ENCODE peak calls at places on chromosomes 7 and 10, in seven cellular contexts. A is cardiac muscle cell, M is Caco-2, L is prostate gland, X is BJ, K is Panc1, N is A673. I is an unnamed sample.

GRCh38 chr7:108455833-108456677 is at the start of gene NRCAM:
- DNase-seq in A (peak), M (peak), L (no peak), X (no peak), K (no peak), N (peak), I (no peak)

GRCh38 chr7:44390701-44391100 is 65.3 kb upstream of the CAMK2B start:
- DNase-seq in A (no peak), M (no peak), L (no peak), X (no peak), K (no peak), N (no peak), I (no peak)

GRCh38 chr7:78712111-78712510 is 741.4 kb downstream of the MAGI2 start:
- DNase-seq in A (no peak), M (no peak), L (no peak), X (no peak), K (no peak), N (no peak), I (no peak)

GRCh38 chr10:132185601-132186487 is 904 bp upstream of the DPYSL4 start:
- DNase-seq in A (peak), M (peak), L (peak), X (no peak), K (no peak), N (no peak), I (no peak)

GRCh38 chr10:129253551-129254179 is 213.4 kb upstream of the MGMT start:
- DNase-seq in A (no peak), M (no peak), L (no peak), X (no peak), K (no peak), N (no peak), I (no peak)

GRCh38 chr7:123660514-123661354 is 5.1 kb downstream of the LMOD2 start:
- DNase-seq in A (no peak), M (no peak), L (no peak), X (no peak), K (no peak), N (no peak), I (no peak)

GRCh38 chr7:22814261-22815208 is 8.1 kb downstream of the TOMM7 start:
- DNase-seq in A (peak), M (no peak), L (no peak), X (no peak), K (no peak), N (no peak), I (peak)

GRCh38 chr7:34675749-34676374 is 17.8 kb downstream of the NPSR1 start:
- DNase-seq in A (peak), M (peak), L (no peak), X (no peak), K (peak), N (peak), I (no peak)

GRCh38 chr7:137715546-137715945 is 131.2 kb downstream of the DGKI start:
- DNase-seq in A (no peak), M (no peak), L (no peak), X (no peak), K (no peak), N (no peak), I (no peak)

GRCh38 chr7:54978364-54979116 is 40.3 kb upstream of the EGFR start:
- DNase-seq in A (no peak), M (no peak), L (no peak), X (no peak), K (no peak), N (no peak), I (no peak)

GRCh38 chr10:95331596-95332130 is 40.9 kb upstream of the PDLIM1 start:
- DNase-seq in A (no peak), M (peak), L (no peak), X (no peak), K (no peak), N (no peak), I (no peak)

GRCh38 chr7:107167483-107168232 is 1.1 kb upstream of the HBP1 start:
- DNase-seq in A (peak), M (peak), L (peak), X (peak), K (peak), N (peak), I (peak)

GRCh38 chr10:100518761-100519241 is 860 bp downstream of the SEC31B start:
- DNase-seq in A (peak), M (peak), L (peak), X (no peak), K (peak), N (peak), I (peak)

GRCh38 chr7:101486764-101487458 is 124.2 kb downstream of the COL26A1 start:
- DNase-seq in A (peak), M (peak), L (no peak), X (no peak), K (no peak), N (no peak), I (no peak)

GRCh38 chr10:102421645-102422585 is 1.3 kb downstream of the FBXL15 start:
- DNase-seq in A (no peak), M (peak), L (no peak), X (no peak), K (no peak), N (no peak), I (no peak)

GRCh38 chr7:108091461-108091831 is 38.7 kb downstream of the LAMB4 start:
- DNase-seq in A (no peak), M (peak), L (no peak), X (no peak), K (no peak), N (no peak), I (no peak)

GRCh38 chr10:43957267-43958070 is 308.8 kb upstream of the ZNF32 start:
- DNase-seq in A (no peak), M (no peak), L (no peak), X (no peak), K (no peak), N (no peak), I (no peak)

GRCh38 chr7:155593455-155594162 is 47.2 kb upstream of the CNPY1 start:
- DNase-seq in A (no peak), M (no peak), L (no peak), X (no peak), K (no peak), N (no peak), I (no peak)

GRCh38 chr10:22713853-22714523 is 390 bp downstream of the PIP4K2A start:
- DNase-seq in A (peak), M (no peak), L (peak), X (no peak), K (no peak), N (peak), I (no peak)

GRCh38 chr7:38630720-38631673 is at the start of gene AMPH:
- DNase-seq in A (peak), M (no peak), L (no peak), X (peak), K (no peak), N (peak), I (no peak)

GRCh38 chr10:103983367-103983911 is 16.5 kb downstream of the SLK start:
- DNase-seq in A (no peak), M (no peak), L (no peak), X (no peak), K (no peak), N (no peak), I (no peak)

GRCh38 chr10:14422431-14422830 is 91.7 kb upstream of the FRMD4A start:
- DNase-seq in A (no peak), M (no peak), L (no peak), X (no peak), K (no peak), N (no peak), I (no peak)

GRCh38 chr7:74475987-74476350 is 22.3 kb downstream of the GTF2IRD1 start:
- DNase-seq in A (no peak), M (no peak), L (no peak), X (no peak), K (no peak), N (no peak), I (no peak)

GRCh38 chr10:104080762-104081161 is 4.9 kb downstream of the COL17A1 start:
- DNase-seq in A (peak), M (peak), L (no peak), X (no peak), K (no peak), N (peak), I (no peak)

GRCh38 chr7:43674559-43675436 is 54.5 kb downstream of the COA1 start:
- DNase-seq in A (peak), M (no peak), L (no peak), X (peak), K (peak), N (peak), I (peak)

GRCh38 chr7:109003742-109004141 is 434.1 kb downstream of the DNAJB9 start:
- DNase-seq in A (peak), M (no peak), L (no peak), X (no peak), K (no peak), N (peak), I (no peak)

GRCh38 chr7:142802301-142802700 is 31.5 kb downstream of the PRSS2 start:
- DNase-seq in A (no peak), M (no peak), L (no peak), X (no peak), K (no peak), N (no peak), I (no peak)

GRCh38 chr7:49771427-49772176 is 1.8 kb upstream of the VWC2 start:
- DNase-seq in A (no peak), M (no peak), L (no peak), X (no peak), K (no peak), N (no peak), I (no peak)

GRCh38 chr7:90520484-90520883 is 51.0 kb downstream of the PTTG1IP2 start:
- DNase-seq in A (peak), M (no peak), L (no peak), X (no peak), K (no peak), N (peak), I (no peak)

GRCh38 chr10:122234416-122234815 is 36.7 kb upstream of the BTBD16 start:
- DNase-seq in A (no peak), M (no peak), L (no peak), X (no peak), K (no peak), N (no peak), I (no peak)

GRCh38 chr7:100679927-100680588 is 6.5 kb downstream of the GNB2 start:
- DNase-seq in A (peak), M (no peak), L (no peak), X (no peak), K (no peak), N (no peak), I (no peak)

GRCh38 chr10:51244308-51244707 is 170.0 kb downstream of the PRKG1 start:
- DNase-seq in A (peak), M (no peak), L (no peak), X (no peak), K (no peak), N (no peak), I (no peak)

GRCh38 chr7:151110941-151111645 is 24.8 kb downstream of the AGAP3 start:
- DNase-seq in A (peak), M (peak), L (peak), X (no peak), K (no peak), N (peak), I (no peak)

GRCh38 chr7:133535308-133535707 is 282.4 kb downstream of the EXOC4 start:
- DNase-seq in A (no peak), M (no peak), L (no peak), X (no peak), K (no peak), N (no peak), I (no peak)

DNA sequence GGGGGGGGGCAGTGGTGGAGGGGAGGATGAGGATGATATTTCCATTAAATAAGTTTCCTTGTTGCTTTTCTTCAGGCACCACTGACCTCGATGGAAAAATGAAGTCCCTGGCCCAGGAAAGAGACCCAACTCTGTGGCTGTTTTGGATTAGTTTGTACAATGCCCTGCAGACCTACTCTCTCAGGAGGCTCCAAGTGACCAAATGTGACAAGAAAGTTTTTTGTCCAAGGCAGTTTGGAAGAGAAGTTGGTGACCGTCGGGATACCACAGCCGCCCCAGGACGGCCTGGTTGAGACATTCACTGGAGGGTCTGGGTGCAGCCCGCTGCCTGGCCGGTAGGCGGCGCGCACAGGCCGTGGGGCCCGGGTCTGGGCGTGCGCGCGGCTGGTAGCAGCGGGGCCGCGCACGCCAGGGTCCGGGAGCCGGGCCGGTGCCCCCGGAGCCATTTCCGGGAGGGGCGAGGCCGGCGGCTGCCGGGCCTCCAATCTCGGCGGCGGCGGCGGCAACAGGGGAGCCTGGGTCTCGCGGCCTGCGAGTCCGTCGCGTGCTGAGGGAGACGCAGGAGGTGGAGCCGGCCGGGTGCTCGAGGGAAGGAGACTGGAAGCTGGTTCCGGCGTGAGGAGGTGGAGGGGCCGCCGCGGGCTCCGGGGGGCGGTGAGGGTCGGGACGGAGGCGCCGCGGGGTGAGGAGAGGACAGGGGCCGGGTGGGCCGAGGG is at the start of gene SGPL1:
- DNase-seq in A (peak), M (peak), L (peak), X (no peak), K (peak), N (peak), I (peak)
- TF ChIP-seq CTCF in A (peak), M (peak), L (peak), X (peak), K (peak), N (peak), I (peak)

GRCh38 chr10:73780301-73780700 is 1.5 kb upstream of the CHCHD1 start:
- DNase-seq in A (no peak), M (no peak), L (no peak), X (no peak), K (no peak), N (no peak), I (no peak)
- H3K4me3 ChIP-seq in A (no peak), M (no peak), L (no peak), X (no peak), K (peak), N (peak), I (no peak)

GRCh38 chr7:146772581-146772980 is 656.0 kb downstream of the CNTNAP2 start:
- DNase-seq in A (no peak), M (peak), L (no peak), X (no peak), K (no peak), N (peak), I (no peak)
- TF ChIP-seq CTCF in A (peak), M (peak), L (no peak), X (no peak), K (peak), N (peak), I (no peak)

GRCh38 chr7:147376152-147376551 is 1214.4 kb upstream of the C7orf33 start:
- DNase-seq in A (no peak), M (no peak), L (no peak), X (no peak), K (no peak), N (no peak), I (no peak)
- H3K4me3 ChIP-seq in A (no peak), M (no peak), L (no peak), X (no peak), K (no peak), N (no peak), I (no peak)

GRCh38 chr7:149861728-149862045 is 12.1 kb upstream of the ATP6V0E2 start:
- DNase-seq in A (no peak), M (no peak), L (no peak), X (no peak), K (no peak), N (no peak), I (no peak)

GRCh38 chr7:149862156-149862555 is 11.6 kb upstream of the ATP6V0E2 start:
- DNase-seq in A (no peak), M (no peak), L (no peak), X (no peak), K (no peak), N (no peak), I (no peak)

GRCh38 chr7:149859881-149860280 is 13.9 kb upstream of the ATP6V0E2 start:
- DNase-seq in A (no peak), M (no peak), L (no peak), X (no peak), K (no peak), N (no peak), I (no peak)

GRCh38 chr7:149859369-149859768 is 14.4 kb upstream of the ATP6V0E2 start:
- DNase-seq in A (no peak), M (no peak), L (no peak), X (no peak), K (no peak), N (no peak), I (no peak)

GRCh38 chr7:149860821-149861727 is 12.7 kb upstream of the ATP6V0E2 start:
- DNase-seq in A (no peak), M (no peak), L (no peak), X (no peak), K (no peak), N (no peak), I (no peak)
- TF ChIP-seq CTCF in A (peak), M (no peak), L (no peak), X (peak), K (no peak), N (peak), I (peak)

GRCh38 chr10:34864156-34865075 is 49.3 kb upstream of the PARD3 start:
- DNase-seq in A (peak), M (no peak), L (no peak), X (no peak), K (no peak), N (no peak), I (no peak)
- H3K4me3 ChIP-seq in A (no peak), M (no peak), L (no peak), X (no peak), K (no peak), N (no peak), I (no peak)

GRCh38 chr7:149883452-149883861 is 9.7 kb downstream of the ATP6V0E2 start:
- DNase-seq in A (peak), M (peak), L (peak), X (no peak), K (no peak), N (peak), I (peak)
- TF ChIP-seq CTCF in A (peak), M (peak), L (peak), X (peak), K (peak), N (peak), I (peak)

DNA sequence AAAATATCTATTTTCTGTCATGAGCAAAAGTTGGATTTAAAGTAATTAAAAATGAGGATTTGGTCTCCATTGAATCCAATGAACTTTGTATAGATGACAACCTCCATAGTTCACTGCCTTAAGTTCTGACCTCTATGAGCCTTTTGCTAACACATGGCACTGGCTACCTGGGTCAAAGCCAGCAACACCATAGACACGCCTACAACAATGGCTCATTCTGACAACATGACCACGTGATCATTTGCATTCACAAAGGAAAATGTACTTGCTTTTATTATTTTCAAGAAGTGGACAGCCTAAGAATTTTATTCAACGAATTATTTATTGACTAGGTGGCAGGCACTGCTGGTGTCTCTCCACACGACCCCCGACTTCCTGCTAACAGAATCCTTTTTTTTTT is 90.6 kb downstream of the CARD11 start:
- DNase-seq in A (no peak), M (no peak), L (no peak), X (no peak), K (no peak), N (no peak), I (no peak)
- H3K4me3 ChIP-seq in A (no peak), M (no peak), L (no peak), X (no peak), K (no peak), N (no peak), I (no peak)

DNA sequence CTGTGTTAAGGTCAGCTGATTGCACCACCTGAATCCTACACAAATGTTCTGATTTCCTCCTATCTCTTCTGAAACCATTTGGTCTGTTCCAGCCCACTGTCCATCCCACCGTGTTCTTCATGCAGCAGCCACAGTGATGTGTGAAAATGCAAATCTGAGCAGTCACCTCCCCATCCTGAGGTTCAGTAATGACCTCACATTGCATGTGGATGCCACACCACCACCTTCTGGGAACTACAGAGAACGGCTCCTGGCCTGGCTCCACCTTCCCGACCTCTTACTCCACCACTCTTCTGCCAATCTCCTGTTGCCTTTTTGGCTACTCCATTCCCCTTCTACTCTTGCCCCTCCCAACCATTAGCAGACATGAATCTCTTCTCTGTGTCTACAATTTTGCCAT is 244.4 kb downstream of the TNS3 start:
- DNase-seq in A (no peak), M (peak), L (no peak), X (no peak), K (no peak), N (no peak), I (no peak)
- TF ChIP-seq CTCF in A (no peak), M (no peak), L (no peak), X (no peak), K (no peak), N (no peak), I (no peak)